ENCODE peak calls at places on chromosomes 12 and 14, in ten cellular contexts. M, Z, T, C, O, V, I, E, Y and L are unnamed samples.

GRCh38 chr14:66745078-66745477 is 237.1 kb downstream of the GPHN start:
- DNase-seq in M (no peak), Z (no peak), T (no peak), C (no peak), O (no peak), V (no peak), I (no peak), E (no peak), Y (no peak), L (no peak)

GRCh38 chr12:39764944-39765560 is 145.4 kb upstream of the ABCD2 start:
- DNase-seq in M (peak), Z (peak), T (peak), C (no peak), O (peak), V (peak), I (no peak), E (no peak), Y (peak), L (peak)

GRCh38 chr12:2332266-2332665 is 279.5 kb downstream of the CACNA1C start:
- DNase-seq in M (no peak), Z (peak), T (no peak), C (no peak), O (peak), V (peak), I (no peak), E (no peak), Y (no peak), L (no peak)

GRCh38 chr12:49225551-49226166 is 36.8 kb upstream of the TUBA1A start:
- DNase-seq in M (no peak), Z (peak), T (peak), C (no peak), O (peak), V (peak), I (peak), E (peak), Y (no peak), L (no peak)

GRCh38 chr12:9634177-9634803 is 26.6 kb upstream of the KLRB1 start:
- DNase-seq in M (peak), Z (peak), T (peak), C (no peak), O (peak), V (peak), I (no peak), E (no peak), Y (peak), L (no peak)

GRCh38 chr12:33825986-33826602 is 196.2 kb upstream of the ALG10 start:
- DNase-seq in M (no peak), Z (peak), T (no peak), C (no peak), O (no peak), V (no peak), I (no peak), E (no peak), Y (no peak), L (no peak)

GRCh38 chr12:85874064-85874463 is at the start of gene NTS:
- DNase-seq in M (no peak), Z (no peak), T (peak), C (no peak), O (no peak), V (peak), I (no peak), E (no peak), Y (no peak), L (no peak)

GRCh38 chr12:122740351-122740750 is 9.7 kb upstream of the HCAR1 start:
- DNase-seq in M (no peak), Z (no peak), T (peak), C (no peak), O (no peak), V (peak), I (no peak), E (peak), Y (no peak), L (no peak)

GRCh38 chr12:2876431-2877046 is 435 bp downstream of the FOXM1 start:
- DNase-seq in M (no peak), Z (peak), T (peak), C (no peak), O (peak), V (peak), I (no peak), E (no peak), Y (peak), L (no peak)

GRCh38 chr12:88153959-88154358 is 11.9 kb downstream of the TMTC3 start:
- DNase-seq in M (no peak), Z (peak), T (no peak), C (no peak), O (peak), V (peak), I (no peak), E (no peak), Y (no peak), L (no peak)

GRCh38 chr12:4909397-4909733 is 340 bp upstream of the KCNA1 start:
- DNase-seq in M (no peak), Z (no peak), T (peak), C (no peak), O (no peak), V (peak), I (no peak), E (no peak), Y (no peak), L (no peak)

GRCh38 chr12:124147579-124147978 is 147.3 kb upstream of the RFLNA start:
- DNase-seq in M (no peak), Z (no peak), T (peak), C (no peak), O (no peak), V (no peak), I (no peak), E (no peak), Y (no peak), L (no peak)

GRCh38 chr12:104718581-104718980 is 239.5 kb downstream of the SLC41A2 start:
- DNase-seq in M (peak), Z (peak), T (no peak), C (no peak), O (peak), V (peak), I (no peak), E (no peak), Y (no peak), L (no peak)

GRCh38 chr12:117686911-117687377 is 281.8 kb downstream of the KSR2 start:
- DNase-seq in M (no peak), Z (peak), T (no peak), C (peak), O (no peak), V (peak), I (no peak), E (peak), Y (peak), L (peak)

GRCh38 chr14:38243696-38244250 is 12.1 kb downstream of the CLEC14A start:
- DNase-seq in M (peak), Z (no peak), T (no peak), C (no peak), O (no peak), V (no peak), I (no peak), E (no peak), Y (no peak), L (no peak)

GRCh38 chr12:62252576-62252975 is 7.6 kb upstream of the USP15 start:
- DNase-seq in M (no peak), Z (no peak), T (no peak), C (no peak), O (no peak), V (no peak), I (no peak), E (no peak), Y (no peak), L (no peak)

GRCh38 chr12:78183854-78184253 is 353.2 kb downstream of the NAV3 start:
- DNase-seq in M (no peak), Z (no peak), T (no peak), C (no peak), O (no peak), V (no peak), I (no peak), E (no peak), Y (no peak), L (no peak)

GRCh38 chr14:68871392-68871791 is 78.5 kb upstream of the ZFP36L1 start:
- DNase-seq in M (no peak), Z (no peak), T (no peak), C (no peak), O (no peak), V (no peak), I (no peak), E (no peak), Y (no peak), L (no peak)

GRCh38 chr12:105855691-105856405 is 282.9 kb downstream of the NUAK1 start:
- DNase-seq in M (peak), Z (no peak), T (no peak), C (no peak), O (no peak), V (no peak), I (no peak), E (no peak), Y (no peak), L (no peak)

GRCh38 chr14:31261859-31262739 is 54.5 kb upstream of the HECTD1 start:
- DNase-seq in M (no peak), Z (peak), T (no peak), C (no peak), O (peak), V (peak), I (peak), E (peak), Y (no peak), L (peak)

GRCh38 chr12:76611533-76611932 is 52.0 kb upstream of the OSBPL8 start:
- DNase-seq in M (no peak), Z (peak), T (no peak), C (no peak), O (peak), V (peak), I (no peak), E (no peak), Y (no peak), L (no peak)

GRCh38 chr12:42686514-42687172 is 97.1 kb upstream of the PRICKLE1 start:
- DNase-seq in M (no peak), Z (no peak), T (no peak), C (no peak), O (peak), V (peak), I (no peak), E (no peak), Y (no peak), L (no peak)

GRCh38 chr12:7101047-7101693 is 7.8 kb downstream of the C1RL start:
- DNase-seq in M (no peak), Z (no peak), T (no peak), C (no peak), O (no peak), V (peak), I (no peak), E (peak), Y (no peak), L (no peak)

GRCh38 chr14:48250575-48250974 is 575.2 kb upstream of the MDGA2 start:
- DNase-seq in M (no peak), Z (no peak), T (no peak), C (no peak), O (no peak), V (no peak), I (no peak), E (no peak), Y (no peak), L (no peak)

DNA sequence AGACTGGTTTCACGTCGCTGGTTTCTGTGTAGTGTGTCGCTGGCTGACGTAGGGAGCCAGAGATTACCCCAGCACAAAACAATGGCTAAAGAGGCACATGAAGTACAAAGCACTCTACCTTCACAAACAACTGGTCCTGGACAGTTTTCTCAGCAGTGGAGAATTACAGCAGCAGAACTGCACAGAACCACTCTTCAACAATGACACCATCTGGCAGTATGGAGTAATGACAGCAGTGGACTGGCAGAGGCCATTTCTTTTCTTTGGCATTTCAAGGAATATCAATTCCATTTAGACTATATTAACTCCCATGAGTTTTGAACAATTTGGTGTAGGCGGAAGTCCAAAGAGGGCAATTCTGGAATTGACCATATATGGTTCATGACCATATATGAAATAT is 1074.1 kb downstream of the AACS start:
- DNase-seq in M (no peak), Z (no peak), T (no peak), C (no peak), O (no peak), V (no peak), I (no peak), E (no peak), Y (no peak), L (no peak)
- TF ChIP-seq CTCF in M (peak), Z (peak), T (peak), C (no peak), O (no peak), V (no peak), I (no peak), E (no peak), Y (no peak), L (peak)

GRCh38 chr12:100573499-100574261 is at the start of gene GAS2L3:
- DNase-seq in M (peak), Z (peak), T (peak), C (peak), O (peak), V (peak), I (peak), E (peak), Y (peak), L (no peak)

GRCh38 chr12:100572184-100572583 is 1.3 kb upstream of the GAS2L3 start:
- DNase-seq in M (no peak), Z (no peak), T (no peak), C (no peak), O (no peak), V (no peak), I (no peak), E (no peak), Y (no peak), L (no peak)

GRCh38 chr12:100576311-100577036 is 3.0 kb downstream of the GAS2L3 start:
- DNase-seq in M (no peak), Z (peak), T (no peak), C (no peak), O (peak), V (peak), I (no peak), E (no peak), Y (peak), L (no peak)

GRCh38 chr12:100574262-100575074 is 984 bp downstream of the GAS2L3 start:
- DNase-seq in M (no peak), Z (no peak), T (peak), C (no peak), O (peak), V (peak), I (peak), E (no peak), Y (peak), L (no peak)

GRCh38 chr12:100573168-100573498 is 351 bp upstream of the GAS2L3 start:
- DNase-seq in M (no peak), Z (no peak), T (no peak), C (no peak), O (no peak), V (no peak), I (no peak), E (no peak), Y (no peak), L (no peak)
- H3K4me3 ChIP-seq in M (peak), Z (peak), T (peak), C (peak), O (peak), V (peak), I (peak), E (peak), Y (peak), L (peak)

DNA sequence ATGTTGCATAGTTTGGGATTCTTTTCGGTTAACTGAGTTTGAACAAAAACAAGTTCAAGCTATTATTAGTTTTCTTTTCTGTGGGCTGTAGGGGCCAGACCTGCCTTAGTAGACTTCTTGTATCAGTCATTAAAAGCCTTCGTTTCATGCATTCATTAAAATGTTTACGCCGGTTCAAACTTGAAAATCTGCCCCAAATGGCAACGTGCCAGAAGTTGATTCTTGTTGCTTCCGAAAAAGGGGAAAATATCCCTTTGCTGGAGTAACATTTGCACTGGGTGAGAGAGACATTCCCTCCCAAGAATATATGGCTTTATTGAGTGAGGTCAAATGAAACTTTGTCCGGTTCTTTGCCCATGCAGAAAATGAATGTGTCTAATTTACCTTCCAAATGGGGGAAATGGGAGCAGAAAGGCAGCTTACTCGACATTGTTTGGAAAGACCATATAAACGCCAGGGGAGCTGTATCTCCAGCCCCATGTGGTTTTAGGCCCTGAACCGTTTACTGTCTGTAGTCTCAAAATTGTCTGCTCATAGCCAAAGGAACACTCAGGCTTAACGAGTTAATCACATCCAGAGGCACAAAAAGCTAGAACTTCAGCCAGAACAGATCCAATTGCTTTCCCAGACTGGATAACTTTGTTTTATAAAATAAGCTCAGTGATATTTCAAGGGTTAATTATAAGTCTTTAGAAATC is 3.0 kb upstream of the EMP1 start:
- DNase-seq in M (no peak), Z (no peak), T (no peak), C (no peak), O (no peak), V (peak), I (no peak), E (no peak), Y (no peak), L (no peak)
- TF ChIP-seq CTCF in M (no peak), Z (no peak), T (no peak), C (no peak), O (peak), V (no peak), I (no peak), E (no peak), Y (no peak), L (no peak)

GRCh38 chr14:99645545-99646505 is 896 bp downstream of the HHIPL1 start:
- DNase-seq in M (no peak), Z (no peak), T (no peak), C (no peak), O (no peak), V (no peak), I (no peak), E (no peak), Y (no peak), L (no peak)
- H3K4me3 ChIP-seq in M (no peak), Z (peak), T (peak), C (peak), O (peak), V (peak), I (peak), E (peak), Y (peak), L (peak)

GRCh38 chr14:70954068-70954467 is 46.8 kb downstream of the PCNX1 start:
- DNase-seq in M (no peak), Z (no peak), T (no peak), C (no peak), O (no peak), V (no peak), I (no peak), E (no peak), Y (no peak), L (no peak)

GRCh38 chr14:70952485-70952884 is 45.2 kb downstream of the PCNX1 start:
- DNase-seq in M (no peak), Z (no peak), T (no peak), C (no peak), O (no peak), V (no peak), I (no peak), E (no peak), Y (no peak), L (no peak)

GRCh38 chr14:70957710-70958109 is 50.5 kb downstream of the PCNX1 start:
- DNase-seq in M (no peak), Z (no peak), T (no peak), C (no peak), O (no peak), V (no peak), I (no peak), E (no peak), Y (no peak), L (no peak)

GRCh38 chr14:70956511-70956910 is 49.3 kb downstream of the PCNX1 start:
- DNase-seq in M (no peak), Z (no peak), T (no peak), C (no peak), O (no peak), V (no peak), I (no peak), E (no peak), Y (no peak), L (no peak)

DNA sequence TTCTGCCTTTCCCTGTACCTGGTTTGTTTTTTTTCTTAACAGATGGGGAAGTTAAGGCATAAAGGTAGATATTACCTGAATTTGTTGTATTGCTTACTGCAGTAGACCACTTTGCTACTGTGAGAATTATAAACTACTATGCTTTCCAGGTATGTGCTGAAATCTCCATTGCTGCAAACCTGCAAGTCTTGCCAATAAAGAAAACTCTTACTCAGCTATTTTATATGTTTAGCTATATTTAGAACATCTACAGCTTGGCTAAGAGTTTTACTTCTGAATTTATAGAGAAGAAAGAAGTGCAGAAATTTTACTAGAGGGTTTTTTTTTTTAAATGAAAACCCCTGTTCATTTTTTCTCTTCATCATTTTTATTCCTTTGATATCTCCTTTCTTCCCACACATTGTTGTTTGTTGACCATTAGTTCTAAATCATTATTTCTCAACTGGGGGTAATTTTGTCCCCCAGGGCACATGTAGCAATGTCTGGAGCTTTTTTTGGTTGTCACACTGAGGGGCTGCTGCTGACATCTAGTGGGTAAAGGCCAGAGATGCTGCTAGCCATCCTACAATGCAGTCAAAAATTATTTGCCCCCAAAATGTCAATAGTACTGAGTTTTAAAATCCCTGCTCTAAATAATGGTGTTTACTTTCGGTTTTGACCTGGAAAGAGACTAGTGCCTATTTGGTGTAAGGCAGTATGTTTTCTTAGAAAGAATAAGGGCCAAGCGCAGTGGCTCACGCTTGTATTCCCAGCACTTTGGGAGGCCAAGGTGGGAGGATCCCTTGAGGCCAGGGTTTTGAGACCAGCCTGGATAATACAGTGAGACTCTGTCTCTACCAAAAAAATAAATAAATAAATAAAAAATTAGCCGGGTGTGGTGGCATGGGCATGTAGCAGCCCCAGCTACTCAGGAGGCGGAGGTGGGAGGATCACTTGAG is 48.6 kb downstream of the PCNX1 start:
- DNase-seq in M (no peak), Z (peak), T (peak), C (no peak), O (peak), V (peak), I (no peak), E (no peak), Y (no peak), L (no peak)
- TF ChIP-seq CTCF in M (peak), Z (peak), T (peak), C (peak), O (peak), V (peak), I (peak), E (peak), Y (peak), L (peak)

GRCh38 chr12:57868870-57869609 is 22.5 kb upstream of the CTDSP2 start:
- DNase-seq in M (no peak), Z (no peak), T (peak), C (no peak), O (no peak), V (peak), I (no peak), E (peak), Y (no peak), L (no peak)
- H3K4me3 ChIP-seq in M (no peak), Z (no peak), T (no peak), C (no peak), O (no peak), V (no peak), I (no peak), E (no peak), Y (no peak), L (no peak)

DNA sequence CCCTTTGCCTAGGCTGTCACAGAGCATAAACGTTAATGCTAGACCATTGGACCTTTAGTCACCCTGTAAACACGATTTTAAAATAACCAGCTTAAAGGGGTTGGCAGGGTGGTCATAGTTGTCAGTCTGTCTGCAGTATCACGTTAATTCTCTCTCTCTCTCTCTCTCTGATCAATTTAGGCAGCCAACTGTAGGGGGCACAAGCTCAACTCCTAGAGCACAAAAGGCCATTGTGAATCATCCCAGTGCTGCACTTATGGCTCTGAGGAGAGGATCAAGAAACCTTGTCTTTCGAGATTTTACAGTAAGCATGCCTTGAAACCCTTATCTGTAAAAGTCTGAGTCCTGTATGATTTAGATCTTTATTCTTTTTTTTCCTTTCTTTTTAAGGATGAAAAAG is 97.1 kb downstream of the SCAF11 start:
- DNase-seq in M (no peak), Z (no peak), T (peak), C (no peak), O (peak), V (peak), I (no peak), E (no peak), Y (no peak), L (no peak)
- TF ChIP-seq CTCF in M (peak), Z (peak), T (peak), C (no peak), O (peak), V (peak), I (no peak), E (no peak), Y (peak), L (peak)